ENCODE peak calls at places on chromosomes 1 and 21, in four cellular contexts. X, J, G and T are unnamed samples.

GRCh38 chr1:200426196-200426595 is 16.4 kb upstream of the ZNF281 start:
- DNase-seq in X (no peak), J (no peak), G (no peak), T (no peak)

GRCh38 chr1:245008761-245009160 is 144.4 kb upstream of the HNRNPU start:
- DNase-seq in X (no peak), J (no peak), G (no peak), T (no peak)

GRCh38 chr1:56780832-56781231 is 38.4 kb downstream of the FYB2 start:
- DNase-seq in X (no peak), J (no peak), G (no peak), T (no peak)

GRCh38 chr1:181910905-181911304 is 150.6 kb downstream of the ZNF648 start:
- DNase-seq in X (no peak), J (no peak), G (no peak), T (no peak)

GRCh38 chr1:40936878-40937484 is 42.5 kb upstream of the CTPS1 start:
- DNase-seq in X (no peak), J (peak), G (no peak), T (no peak)

GRCh38 chr1:3439346-3439745 is 15.1 kb upstream of the ARHGEF16 start:
- DNase-seq in X (no peak), J (no peak), G (no peak), T (no peak)

GRCh38 chr21:45886610-45887026 is 95.0 kb upstream of the COL6A1 start:
- DNase-seq in X (no peak), J (no peak), G (no peak), T (no peak)

GRCh38 chr1:38919075-38919474 is 22.6 kb downstream of the RHBDL2 start:
- DNase-seq in X (no peak), J (no peak), G (no peak), T (no peak)

GRCh38 chr1:209873067-209873810 is 45.5 kb downstream of the UTP25 start:
- DNase-seq in X (no peak), J (peak), G (no peak), T (peak)

GRCh38 chr1:223794040-223794880 is 51.5 kb downstream of the TP53BP2 start:
- DNase-seq in X (no peak), J (no peak), G (no peak), T (no peak)

GRCh38 chr1:147210987-147211386 is 14.2 kb downstream of the FMO5 start:
- DNase-seq in X (no peak), J (no peak), G (no peak), T (no peak)

GRCh38 chr21:19767546-19767945 is 1230.7 kb upstream of the NCAM2 start:
- DNase-seq in X (no peak), J (no peak), G (no peak), T (no peak)

GRCh38 chr1:22376976-22377375 is 74.7 kb upstream of the ZBTB40 start:
- DNase-seq in X (no peak), J (no peak), G (no peak), T (no peak)

GRCh38 chr1:50973875-50974617 is 4.0 kb downstream of the CDKN2C start:
- DNase-seq in X (no peak), J (no peak), G (no peak), T (peak)

GRCh38 chr1:94674876-94675275 is 133.3 kb upstream of the F3 start:
- DNase-seq in X (no peak), J (no peak), G (no peak), T (no peak)

GRCh38 chr1:203722925-203723324 is 42.1 kb upstream of the LAX1 start:
- DNase-seq in X (no peak), J (no peak), G (no peak), T (no peak)

GRCh38 chr1:64472805-64473204 is 2.9 kb downstream of the CACHD1 start:
- DNase-seq in X (peak), J (no peak), G (no peak), T (no peak)

GRCh38 chr1:237913345-237913744 is 22.6 kb upstream of the ZP4 start:
- DNase-seq in X (no peak), J (no peak), G (no peak), T (no peak)

GRCh38 chr21:31537872-31538576 is 121.5 kb upstream of the SOD1 start:
- DNase-seq in X (no peak), J (no peak), G (no peak), T (no peak)

GRCh38 chr1:67324068-67324467 is 16.4 kb downstream of the IL12RB2 start:
- DNase-seq in X (no peak), J (no peak), G (no peak), T (no peak)

GRCh38 chr1:184838374-184838995 is 83.8 kb upstream of the EDEM3 start:
- DNase-seq in X (no peak), J (peak), G (no peak), T (peak)

GRCh38 chr1:14996133-14997050 is 157.2 kb upstream of the TMEM51 start:
- DNase-seq in X (peak), J (peak), G (no peak), T (no peak)

GRCh38 chr1:172154571-172154970 is 265.9 kb upstream of the C1orf105 start:
- DNase-seq in X (no peak), J (no peak), G (peak), T (peak)

GRCh38 chr1:58622571-58622970 is 45.5 kb upstream of the TACSTD2 start:
- DNase-seq in X (no peak), J (no peak), G (no peak), T (no peak)